ENCODE peak calls at places on chromosomes 6 and 20, in seven cellular contexts. E is body of pancreas, S is fibroblast of pulmonary artery, Z is psoas muscle, I is upper lobe of right lung, F is brain microvascular endothelial cell, C is tibial nerve. Q is an unnamed sample.

GRCh38 chr6:51857134-51857533 is 230.3 kb downstream of the PKHD1 start:
- DNase-seq in E (no peak), S (no peak), Z (no peak), I (no peak), F (no peak), C (no peak), Q (no peak)

GRCh38 chr6:83092756-83093399 is 25.4 kb downstream of the DOP1A start:
- DNase-seq in E (no peak), S (peak), Z (no peak), I (no peak), F (no peak), C (no peak), Q (no peak)

GRCh38 chr6:26216886-26217713 is 129.9 kb downstream of the HFE start:
- DNase-seq in E (peak), S (peak), Z (peak), I (peak), F (peak), C (peak), Q (peak)

GRCh38 chr20:37343212-37343993 is 2.5 kb upstream of the SRC start:
- DNase-seq in E (no peak), S (no peak), Z (no peak), I (peak), F (no peak), C (no peak), Q (peak)

GRCh38 chr20:62088258-62089127 is 22.8 kb upstream of the TAF4 start:
- DNase-seq in E (peak), S (peak), Z (no peak), I (no peak), F (peak), C (no peak), Q (no peak)

GRCh38 chr6:2731281-2731909 is 19.3 kb downstream of the MYLK4 start:
- DNase-seq in E (no peak), S (no peak), Z (no peak), I (no peak), F (no peak), C (no peak), Q (no peak)

GRCh38 chr6:27777614-27778355 is 134.4 kb downstream of the OR2B2 start:
- DNase-seq in E (no peak), S (no peak), Z (no peak), I (no peak), F (no peak), C (no peak), Q (no peak)

GRCh38 chr6:43222418-43223059 is 6.7 kb downstream of the DNPH1 start:
- DNase-seq in E (no peak), S (no peak), Z (peak), I (no peak), F (no peak), C (no peak), Q (no peak)

GRCh38 chr20:35576816-35577215 is 34.9 kb downstream of the ERGIC3 start:
- DNase-seq in E (no peak), S (no peak), Z (peak), I (peak), F (no peak), C (no peak), Q (no peak)
- H3K4me3 ChIP-seq in E (no peak), S (no peak), Z (no peak), I (no peak), F (no peak), C (no peak), Q (no peak)

GRCh38 chr20:9119776-9120175 is 50.9 kb downstream of the PLCB4 start:
- DNase-seq in E (peak), S (no peak), Z (peak), I (no peak), F (no peak), C (no peak), Q (no peak)

GRCh38 chr20:9112541-9113515 is 43.9 kb downstream of the PLCB4 start:
- DNase-seq in E (peak), S (peak), Z (no peak), I (no peak), F (peak), C (peak), Q (no peak)

GRCh38 chr20:9114709-9115108 is 45.8 kb downstream of the PLCB4 start:
- DNase-seq in E (no peak), S (no peak), Z (no peak), I (no peak), F (no peak), C (no peak), Q (no peak)

GRCh38 chr20:9121211-9121610 is 52.3 kb downstream of the PLCB4 start:
- DNase-seq in E (no peak), S (no peak), Z (no peak), I (no peak), F (no peak), C (no peak), Q (no peak)

GRCh38 chr20:9117548-9117947 is 48.7 kb downstream of the PLCB4 start:
- DNase-seq in E (no peak), S (no peak), Z (no peak), I (no peak), F (no peak), C (no peak), Q (no peak)
- H3K4me3 ChIP-seq in E (no peak), S (no peak), Z (no peak), I (no peak), F (no peak), C (no peak), Q (no peak)

DNA sequence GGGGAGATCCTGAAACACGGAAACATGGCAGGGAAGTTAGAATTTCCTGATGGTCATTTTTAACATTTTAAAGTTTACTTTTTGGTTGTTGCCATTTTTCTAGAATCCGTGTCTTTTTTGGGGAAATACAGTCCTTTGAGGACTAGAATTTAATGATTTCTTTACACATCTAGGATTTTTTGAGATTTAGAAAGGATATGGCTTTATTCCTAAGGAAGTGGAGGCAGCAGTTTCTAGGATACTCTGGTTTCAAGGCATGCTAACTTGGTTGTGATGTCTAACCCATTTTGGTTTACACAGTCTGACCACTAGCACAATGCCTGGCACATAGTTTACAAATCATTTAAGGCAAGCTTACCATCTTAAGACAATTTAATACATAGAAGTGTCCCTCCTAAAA is 1.1 kb upstream of the ZBTB2 start:
- DNase-seq in E (no peak), S (no peak), Z (no peak), I (no peak), F (no peak), C (no peak), Q (no peak)
- H3K4me3 ChIP-seq in E (no peak), S (peak), Z (peak), I (peak), F (peak), C (peak), Q (peak)

DNA sequence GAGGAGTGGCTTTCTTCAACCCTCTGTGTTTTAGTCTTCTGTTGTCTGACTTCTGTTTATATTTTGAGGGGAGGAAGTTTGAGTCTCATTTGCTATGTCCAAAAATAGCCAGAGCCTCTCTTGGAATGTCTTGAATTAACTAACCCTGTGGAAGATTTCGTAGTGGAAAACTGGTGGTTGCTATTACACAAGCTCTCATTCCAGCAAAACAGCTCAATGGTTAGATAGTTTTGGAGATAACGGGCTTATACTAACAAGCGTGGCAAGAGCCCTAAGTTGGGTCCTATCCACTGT is 1.6 kb downstream of the CCN2 start:
- DNase-seq in E (no peak), S (peak), Z (no peak), I (no peak), F (no peak), C (peak), Q (no peak)
- H3K4me3 ChIP-seq in E (no peak), S (peak), Z (peak), I (peak), F (peak), C (peak), Q (peak)

GRCh38 chr6:4987427-4987826 is 16.4 kb downstream of the RPP40 start:
- DNase-seq in E (no peak), S (no peak), Z (no peak), I (no peak), F (no peak), C (no peak), Q (no peak)
- H3K4me3 ChIP-seq in E (no peak), S (no peak), Z (no peak), I (no peak), F (no peak), C (no peak), Q (no peak)

GRCh38 chr6:71410164-71410566 is 121.6 kb downstream of the OGFRL1 start:
- DNase-seq in E (peak), S (no peak), Z (no peak), I (no peak), F (no peak), C (no peak), Q (no peak)
- H3K4me3 ChIP-seq in E (no peak), S (no peak), Z (no peak), I (no peak), F (no peak), C (no peak), Q (no peak)

DNA sequence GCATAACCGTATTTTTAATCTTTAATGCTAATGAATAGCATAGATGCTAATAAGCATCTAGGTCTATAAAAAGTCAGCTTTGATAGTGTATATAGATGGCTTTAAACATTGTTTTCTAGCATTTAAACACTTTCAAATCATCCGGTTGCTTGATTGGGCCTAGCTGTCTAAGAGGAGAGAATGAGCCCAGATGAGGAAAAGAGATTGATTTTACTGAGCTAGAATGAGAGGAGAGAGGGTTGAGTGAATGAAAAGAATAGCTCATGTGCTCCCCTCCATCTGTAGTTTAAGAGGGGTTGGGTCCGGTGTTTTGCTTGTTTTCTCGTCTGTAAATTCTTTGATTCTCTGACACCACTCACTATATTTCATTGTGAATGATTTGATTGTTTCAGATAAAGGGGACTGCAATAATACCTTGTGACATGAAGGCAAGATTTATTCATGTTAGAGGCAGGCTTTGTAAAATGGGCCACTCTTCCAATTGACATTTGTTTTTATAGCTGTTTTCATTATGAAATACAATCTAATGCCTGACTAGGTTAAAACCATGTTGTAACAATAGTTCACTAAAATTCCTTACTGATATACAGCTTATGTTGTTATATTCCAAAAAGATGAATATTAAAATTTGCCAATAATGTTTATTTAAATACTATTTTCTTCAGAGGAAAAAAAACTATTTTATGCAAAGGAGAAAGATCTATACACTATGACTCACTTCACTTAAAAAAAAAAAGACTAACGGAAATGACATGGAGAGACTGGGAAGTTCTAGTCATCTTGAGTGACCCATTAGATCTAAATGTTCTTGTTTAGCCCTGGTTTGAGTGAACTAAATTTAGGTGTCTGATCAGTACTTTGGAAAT is 3.2 kb downstream of the PTPN1 start:
- DNase-seq in E (no peak), S (peak), Z (no peak), I (no peak), F (no peak), C (no peak), Q (no peak)
- H3K4me3 ChIP-seq in E (no peak), S (peak), Z (peak), I (peak), F (peak), C (no peak), Q (peak)

GRCh38 chr6:24283043-24283985 is 74.5 kb downstream of the DCDC2 start:
- DNase-seq in E (peak), S (peak), Z (peak), I (no peak), F (peak), C (peak), Q (peak)
- H3K4me3 ChIP-seq in E (no peak), S (peak), Z (peak), I (no peak), F (no peak), C (peak), Q (peak)